ENCODE peak calls at places on chromosomes 12 and 14, in six cellular contexts. T is aorta, G is psoas muscle, M is PC-3, U is transverse colon, Q is body of pancreas. H is an unnamed sample. For H3K36me3, the result is how much of the 10 kb centered on the place peaks cover.

GRCh38 chr12:28253175-28253641 is 63.0 kb downstream of the CCDC91 start:
- DNase-seq in T (no peak), M (peak), Q (no peak), G (no peak), U (no peak), H (peak)

GRCh38 chr12:55060470-55060869 is 40.7 kb downstream of the NEUROD4 start:
- DNase-seq in U (no peak), M (peak), T (no peak), G (no peak), Q (no peak), H (peak)

GRCh38 chr14:46490150-46490769 is 161.3 kb downstream of the RPL10L start:
- DNase-seq in U (no peak), T (no peak), G (no peak), Q (no peak), M (peak), H (no peak)

GRCh38 chr14:52485350-52485960 is 66.8 kb downstream of the TXNDC16 start:
- DNase-seq in Q (no peak), T (no peak), M (peak), G (no peak), U (no peak), H (no peak)

GRCh38 chr12:124361074-124361965 is 66.4 kb downstream of the RFLNA start:
- DNase-seq in G (peak), T (no peak), M (no peak), Q (peak), U (peak), H (no peak)

GRCh38 chr14:73749706-73750105 is 35.5 kb upstream of the PNMA1 start:
- DNase-seq in Q (no peak), G (no peak), U (no peak), T (no peak), M (peak), H (no peak)

GRCh38 chr14:53016919-53017318 is 66.1 kb upstream of the FERMT2 start:
- DNase-seq in M (no peak), U (no peak), T (no peak), G (no peak), Q (no peak), H (no peak)

GRCh38 chr12:52217223-52217622 is 15.8 kb upstream of the KRT7 start:
- DNase-seq in M (peak), G (no peak), U (peak), T (peak), Q (peak), H (no peak)

GRCh38 chr12:6360080-6360571 is 15.2 kb downstream of the SCNN1A start:
- DNase-seq in M (no peak), T (no peak), G (no peak), U (peak), Q (no peak), H (no peak)

GRCh38 chr14:38205949-38206665 is 1.6 kb upstream of the SSTR1 start:
- DNase-seq in T (no peak), M (no peak), U (no peak), Q (no peak), G (no peak), H (no peak)

GRCh38 chr14:61492474-61492873 is 171.1 kb downstream of the PRKCH start:
- DNase-seq in G (no peak), U (no peak), M (peak), T (no peak), Q (no peak), H (no peak)

GRCh38 chr12:111327474-111327873 is 41.4 kb downstream of the PHETA1 start:
- DNase-seq in T (no peak), M (no peak), G (no peak), Q (no peak), U (no peak), H (no peak)

GRCh38 chr12:75177997-75178396 is 31.6 kb downstream of the KCNC2 start:
- DNase-seq in G (no peak), T (no peak), U (no peak), M (peak), Q (no peak), H (no peak)

GRCh38 chr12:42969357-42969756 is 379.8 kb upstream of the PRICKLE1 start:
- DNase-seq in G (no peak), T (no peak), U (no peak), Q (no peak), M (no peak), H (no peak)

GRCh38 chr12:32273063-32273521 is 126.3 kb upstream of the FGD4 start:
- DNase-seq in Q (no peak), T (no peak), G (no peak), M (peak), U (no peak), H (no peak)

GRCh38 chr14:49950275-49951250 is 57.7 kb downstream of the ARF6 start:
- DNase-seq in M (peak), G (no peak), T (no peak), Q (peak), U (peak), H (no peak)

GRCh38 chr14:51458563-51458955 is 193.2 kb upstream of the FRMD6 start:
- DNase-seq in G (no peak), T (no peak), U (no peak), M (peak), Q (no peak), H (no peak)

GRCh38 chr12:119710941-119711551 is 43.1 kb downstream of the PRKAB1 start:
- DNase-seq in U (no peak), T (no peak), Q (no peak), G (no peak), M (peak), H (no peak)

GRCh38 chr12:6788972-6789905 is at the start of gene CD4:
- DNase-seq in Q (peak), G (peak), M (no peak), T (no peak), U (peak), H (peak)

GRCh38 chr14:89349196-89350008 is 67.6 kb downstream of the FOXN3 start:
- DNase-seq in Q (peak), U (peak), M (no peak), G (peak), T (no peak), H (no peak)

GRCh38 chr12:110856517-110856916 is 9.7 kb downstream of the CCDC63 start:
- DNase-seq in Q (no peak), U (no peak), M (no peak), T (no peak), G (no peak), H (no peak)

GRCh38 chr12:122987086-122987951 is 6.8 kb downstream of the ARL6IP4 start:
- DNase-seq in G (no peak), M (no peak), T (no peak), U (no peak), Q (no peak), H (no peak)

GRCh38 chr12:131430158-131430772 is 280.6 kb upstream of the SFSWAP start:
- DNase-seq in U (no peak), M (no peak), T (no peak), Q (no peak), G (no peak), H (no peak)

GRCh38 chr12:11650279-11650696 is 814 bp downstream of the ETV6 start:
- DNase-seq in T (no peak), G (peak), Q (peak), U (peak), M (no peak), H (no peak)

GRCh38 chr12:108597559-108598471 is at the start of gene TMEM119:
- DNase-seq in Q (no peak), M (no peak), U (no peak), T (no peak), G (peak), H (no peak)

GRCh38 chr14:24368562-24369252 is 723 bp downstream of the NFATC4 start:
- DNase-seq in M (no peak), G (peak), T (peak), Q (peak), U (peak), H (peak)

GRCh38 chr14:53126705-53127104 is 26.4 kb downstream of the DDHD1 start:
- DNase-seq in G (no peak), M (no peak), Q (no peak), U (no peak), T (no peak), H (peak)

GRCh38 chr12:13864081-13864673 is 117.2 kb downstream of the GRIN2B start:
- DNase-seq in M (peak), U (peak), T (peak), G (peak), Q (peak), H (peak)

GRCh38 chr12:11749943-11750690 is 100.6 kb downstream of the ETV6 start:
- DNase-seq in U (no peak), Q (no peak), M (no peak), T (no peak), G (no peak), H (no peak)

GRCh38 chr12:1933342-1933992 is 15.0 kb upstream of the CACNA2D4 start:
- DNase-seq in Q (no peak), U (no peak), G (no peak), T (no peak), M (no peak), H (no peak)

GRCh38 chr14:90797919-90798318 is 18.3 kb downstream of the TTC7B start:
- DNase-seq in G (no peak), U (no peak), M (no peak), Q (no peak), T (no peak), H (no peak)

GRCh38 chr14:31291210-31291609 is 83.6 kb upstream of the HECTD1 start:
- DNase-seq in G (no peak), Q (no peak), M (no peak), U (no peak), T (no peak), H (no peak)

GRCh38 chr12:122946690-122947271 is 19.5 kb downstream of the ABCB9 start:
- DNase-seq in Q (peak), U (peak), T (peak), G (peak), M (peak), H (peak)

GRCh38 chr14:68167019-68167716 is 347.6 kb downstream of the RAD51B start:
- DNase-seq in T (no peak), G (no peak), Q (no peak), M (no peak), U (no peak), H (no peak)

GRCh38 chr12:946212-946611 is 3.3 kb downstream of the RAD52 start:
- DNase-seq in U (no peak), M (no peak), G (no peak), Q (no peak), T (no peak), H (no peak)

GRCh38 chr14:59046746-59047145 is 141.7 kb upstream of the DAAM1 start:
- DNase-seq in Q (no peak), G (no peak), M (no peak), T (no peak), U (no peak), H (no peak)

GRCh38 chr12:61821381-61821780 is 438.8 kb upstream of the USP15 start:
- DNase-seq in T (no peak), U (no peak), Q (no peak), G (no peak), M (peak), H (no peak)

GRCh38 chr12:4282892-4283511 is 9.4 kb downstream of the CCND2 start:
- DNase-seq in U (no peak), Q (no peak), M (no peak), T (no peak), G (no peak), H (no peak)

GRCh38 chr12:4282103-4282891 is 8.7 kb downstream of the CCND2 start:
- DNase-seq in T (no peak), M (no peak), Q (no peak), G (no peak), U (no peak), H (no peak)

GRCh38 chr12:4279120-4279690 is 5.6 kb downstream of the CCND2 start:
- DNase-seq in G (no peak), M (no peak), T (no peak), Q (no peak), U (peak), H (no peak)

GRCh38 chr12:4280351-4281163 is 7.0 kb downstream of the CCND2 start:
- DNase-seq in T (peak), M (no peak), G (peak), Q (peak), U (peak), H (no peak)

GRCh38 chr12:4281173-4281654 is 7.7 kb downstream of the CCND2 start:
- DNase-seq in Q (no peak), T (no peak), U (peak), M (no peak), G (no peak), H (no peak)
- H3K36me3 ChIP-seq in Q (under half), T (under half), U (under half), M (under half), G (under half), H (half or more)

GRCh38 chr12:67669217-67669924 is 20.8 kb downstream of the DYRK2 start:
- DNase-seq in Q (no peak), M (no peak), T (no peak), U (no peak), G (no peak), H (no peak)

GRCh38 chr12:67674417-67674816 is 25.9 kb downstream of the DYRK2 start:
- DNase-seq in Q (no peak), T (no peak), U (no peak), G (no peak), M (no peak), H (no peak)

GRCh38 chr12:67669925-67670631 is 21.5 kb downstream of the DYRK2 start:
- DNase-seq in U (no peak), Q (no peak), T (no peak), G (no peak), M (no peak), H (no peak)

GRCh38 chr12:67671419-67671818 is 22.9 kb downstream of the DYRK2 start:
- DNase-seq in G (no peak), M (no peak), T (no peak), U (no peak), Q (no peak), H (no peak)

DNA sequence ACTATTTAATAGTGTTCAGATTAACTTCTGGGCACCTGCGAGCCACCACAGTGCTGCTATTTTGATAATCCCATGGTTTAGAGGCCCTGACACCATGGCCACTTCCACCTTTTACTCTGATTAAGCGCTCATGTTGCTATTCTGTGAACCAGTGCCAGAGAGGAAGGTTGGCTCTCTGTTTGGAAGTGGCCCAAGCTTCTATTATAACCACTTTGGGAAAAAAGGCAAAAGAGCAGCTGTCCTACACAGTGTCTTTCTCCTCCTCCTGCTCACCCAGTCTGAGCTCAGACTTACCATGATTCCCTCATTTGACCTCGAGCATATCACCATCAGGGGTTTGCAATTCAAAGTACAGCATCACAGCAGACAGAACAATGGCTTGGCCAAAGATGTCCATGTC is 23.3 kb downstream of the DYRK2 start:
- DNase-seq in Q (peak), T (no peak), U (no peak), M (no peak), G (no peak), H (no peak)
- H3K27ac ChIP-seq in Q (peak), T (no peak), U (no peak), M (no peak), G (peak), H (no peak)

DNA sequence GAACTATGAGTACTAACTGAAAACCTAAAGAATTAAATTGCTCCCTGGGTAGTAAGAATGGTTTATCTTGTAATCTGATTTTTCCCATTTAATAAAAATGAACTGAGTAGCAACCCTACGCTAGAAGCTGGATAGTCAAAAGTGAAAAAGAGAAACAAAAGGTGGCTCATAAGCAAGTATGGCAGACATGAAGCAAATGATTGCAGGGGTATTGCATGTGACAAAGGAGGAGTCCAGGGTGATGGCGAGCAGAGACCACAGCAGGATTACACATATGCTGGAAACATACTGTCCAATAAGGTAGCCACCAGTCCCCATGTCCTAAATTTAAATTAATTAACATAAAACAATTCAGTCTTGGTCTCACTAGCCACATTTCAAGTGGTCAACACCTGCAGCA is 283.8 kb downstream of the MED13L start:
- DNase-seq in T (no peak), M (no peak), G (no peak), Q (no peak), U (no peak), H (no peak)
- H3K36me3 ChIP-seq in T (under half), M (half or more), G (half or more), Q (under half), U (under half), H (half or more)

DNA sequence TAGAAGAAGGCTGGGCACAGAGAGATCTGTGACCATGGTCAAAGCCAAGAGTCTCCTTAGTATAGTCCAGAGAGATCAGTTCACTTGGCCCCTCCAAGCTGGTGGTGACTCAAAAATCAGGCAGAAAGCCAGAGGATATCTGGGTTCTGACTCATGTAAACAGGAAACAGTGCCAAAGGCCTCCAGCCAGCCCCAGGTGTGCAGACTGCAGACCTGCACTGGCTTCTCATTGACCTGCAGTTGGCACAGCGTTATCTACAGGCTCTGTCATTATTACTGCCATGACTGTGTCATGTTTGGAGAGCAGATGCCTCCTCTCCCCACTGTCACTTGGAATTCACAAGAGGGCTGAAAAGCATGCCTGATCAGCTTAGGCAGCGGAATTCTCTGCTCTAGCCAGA is 295.7 kb upstream of the PRKD1 start:
- DNase-seq in G (peak), U (peak), M (peak), Q (peak), T (peak), H (no peak)
- H3K27ac ChIP-seq in G (no peak), U (no peak), M (peak), Q (peak), T (peak), H (no peak)

GRCh38 chr14:101476931-101477553 is 84.3 kb upstream of the DIO3 start:
- DNase-seq in U (peak), G (no peak), Q (peak), T (peak), M (peak), H (no peak)
- H3K36me3 ChIP-seq in U (under half), G (under half), Q (under half), T (under half), M (under half), H (under half)

GRCh38 chr14:93974833-93975232 is 1.5 kb downstream of the ASB2 start:
- DNase-seq in U (no peak), Q (no peak), T (no peak), M (no peak), G (peak), H (no peak)
- H3K27ac ChIP-seq in U (peak), Q (no peak), T (peak), M (no peak), G (peak), H (no peak)

GRCh38 chr12:63795032-63795687 is 15.5 kb downstream of the RXYLT1 start:
- DNase-seq in T (no peak), G (no peak), Q (no peak), M (no peak), U (no peak), H (no peak)

GRCh38 chr12:63792333-63792732 is 12.6 kb downstream of the RXYLT1 start:
- DNase-seq in G (no peak), U (no peak), T (no peak), M (no peak), Q (no peak), H (no peak)

GRCh38 chr12:63795944-63796343 is 16.2 kb downstream of the RXYLT1 start:
- DNase-seq in Q (no peak), T (no peak), G (no peak), M (no peak), U (no peak), H (no peak)

GRCh38 chr12:63787306-63787705 is 7.6 kb downstream of the RXYLT1 start:
- DNase-seq in U (no peak), M (no peak), Q (no peak), T (no peak), G (no peak), H (no peak)

DNA sequence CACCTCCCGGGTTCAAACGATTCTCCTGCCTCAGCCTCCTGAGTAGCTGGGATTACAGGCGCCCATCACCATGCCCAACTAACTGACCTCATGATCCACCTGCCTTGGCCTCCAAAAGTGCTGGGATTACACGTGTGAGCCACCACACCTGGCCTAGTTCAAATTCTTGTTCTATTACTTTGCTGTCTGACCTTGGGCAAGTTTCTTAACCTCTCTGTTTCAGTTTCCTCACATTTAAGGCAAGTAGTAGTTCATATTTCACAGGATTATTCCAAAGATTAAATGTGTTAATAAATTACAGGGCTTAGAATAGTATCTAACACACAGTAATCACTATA is 10.9 kb downstream of the RXYLT1 start:
- DNase-seq in T (no peak), Q (no peak), M (no peak), U (no peak), G (no peak), H (no peak)
- H3K36me3 ChIP-seq in T (under half), Q (under half), M (under half), U (under half), G (half or more), H (under half)